ENCODE peak calls at places on chromosomes 5 and 9, in ten cellular contexts. G is choroid plexus epithelial cell; S is fibroblast of mammary gland; M is lower lobe of right lung; V is activated CD4-positive, alpha-beta T cell treated with anti-CD3 and anti-CD28 coated beads, Interleukin-2, amount 50 U/mL, for 48 hours; J is EH; H is HTR-8/SVneo; Y is mesendoderm; T is OCI-LY7; Z is fibroblast of gingiva. W is an unnamed sample.

GRCh38 chr5:39430461-39430860 is 5.7 kb upstream of the DAB2 start:
- DNase-seq in G (no peak), S (no peak), M (no peak), V (no peak), J (no peak), H (no peak), Y (no peak), T (no peak), Z (no peak), W (no peak)

GRCh38 chr5:135135530-135136201 is 101.6 kb upstream of the PITX1 start:
- DNase-seq in G (no peak), S (peak), M (peak), V (no peak), J (peak), H (no peak), Y (no peak), T (no peak), Z (peak), W (no peak)

GRCh38 chr9:20352531-20352930 is 269.8 kb downstream of the MLLT3 start:
- DNase-seq in G (no peak), S (no peak), M (no peak), V (no peak), J (peak), H (no peak), Y (no peak), T (no peak), Z (no peak), W (no peak)

GRCh38 chr9:126723807-126724172 is 81.0 kb upstream of the ZBTB43 start:
- DNase-seq in G (peak), S (no peak), M (no peak), V (no peak), J (peak), H (no peak), Y (peak), T (peak), Z (no peak), W (no peak)

GRCh38 chr5:173281910-173282309 is 46.3 kb downstream of the STC2 start:
- DNase-seq in G (peak), S (no peak), M (no peak), V (no peak), J (peak), H (peak), Y (peak), T (peak), Z (no peak), W (no peak)

GRCh38 chr5:159135896-159136531 is 36.3 kb upstream of the EBF1 start:
- DNase-seq in G (peak), S (peak), M (no peak), V (no peak), J (peak), H (no peak), Y (peak), T (no peak), Z (peak), W (no peak)

GRCh38 chr5:153831976-153832375 is 206.7 kb downstream of the FAM114A2 start:
- DNase-seq in G (peak), S (peak), M (no peak), V (no peak), J (peak), H (no peak), Y (peak), T (peak), Z (peak), W (no peak)

GRCh38 chr5:77560677-77561263 is 68.7 kb upstream of the WDR41 start:
- DNase-seq in G (peak), S (peak), M (no peak), V (no peak), J (peak), H (peak), Y (peak), T (peak), Z (peak), W (peak)